ENCODE peak calls at places on chromosomes 3 and 15, in nine cellular contexts. One of them, this sample, is unnamed.

GRCh38 chr15:71329041-71329440 is 213.8 kb downstream of the THSD4 start:
- ATAC-seq in stimulated activated memory B cell treated with anti-CD40 and anti-IgM and Interleukin-4, amounts not matched to agents 10 μg/mL and 1 μg/mL and 100 μg/mL, for 72 hours: no peak
- ATAC-seq in stimulated activated naive CD8-positive, alpha-beta T cell treated with anti-CD3 and anti-CD28 coated beads, Interleukin-15, Interleukin-2, amounts not matched to agents 100 U/mL and 50 U/mL, for 24 hours: no peak
- ATAC-seq in effector memory CD8-positive, alpha-beta T cell: no peak
- ATAC-seq in SK-N-SH treated with all-trans-retinoic acid at 6 μM for 48 hours: peak
- ATAC-seq in Right ventricle myocardium inferior: peak
- ATAC-seq in heart left ventricle: peak
- ATAC-seq in activated naive CD8-positive, alpha-beta T cell treated with anti-CD3 and anti-CD28 coated beads, Interleukin-2, amount 10 ng/mL, durations not matched to agents 7 days and 5 days: no peak
- ATAC-seq in RWPE2: no peak
- ATAC-seq in this sample: no peak

GRCh38 chr3:194283218-194284006 is 67.7 kb downstream of the CPN2 start:
- ATAC-seq in stimulated activated naive CD8-positive, alpha-beta T cell treated with anti-CD3 and anti-CD28 coated beads, Interleukin-15, Interleukin-2, amounts not matched to agents 100 U/mL and 50 U/mL, for 24 hours: no peak
- ATAC-seq in activated naive CD8-positive, alpha-beta T cell treated with anti-CD3 and anti-CD28 coated beads, Interleukin-2, amount 10 ng/mL, durations not matched to agents 7 days and 5 days: no peak
- ATAC-seq in effector memory CD8-positive, alpha-beta T cell: no peak
- ATAC-seq in Right ventricle myocardium inferior: peak
- ATAC-seq in RWPE2: no peak
- ATAC-seq in stimulated activated memory B cell treated with anti-CD40 and anti-IgM and Interleukin-4, amounts not matched to agents 10 μg/mL and 1 μg/mL and 100 μg/mL, for 72 hours: no peak
- ATAC-seq in heart left ventricle: peak
- ATAC-seq in SK-N-SH treated with all-trans-retinoic acid at 6 μM for 48 hours: no peak
- ATAC-seq in this sample: no peak

GRCh38 chr3:30760737-30761136 is 133.7 kb downstream of the GADL1 start:
- ATAC-seq in Right ventricle myocardium inferior: no peak
- ATAC-seq in SK-N-SH treated with all-trans-retinoic acid at 6 μM for 48 hours: no peak
- ATAC-seq in heart left ventricle: no peak
- ATAC-seq in effector memory CD8-positive, alpha-beta T cell: no peak
- ATAC-seq in stimulated activated memory B cell treated with anti-CD40 and anti-IgM and Interleukin-4, amounts not matched to agents 10 μg/mL and 1 μg/mL and 100 μg/mL, for 72 hours: no peak
- ATAC-seq in activated naive CD8-positive, alpha-beta T cell treated with anti-CD3 and anti-CD28 coated beads, Interleukin-2, amount 10 ng/mL, durations not matched to agents 7 days and 5 days: no peak
- ATAC-seq in RWPE2: no peak
- ATAC-seq in stimulated activated naive CD8-positive, alpha-beta T cell treated with anti-CD3 and anti-CD28 coated beads, Interleukin-15, Interleukin-2, amounts not matched to agents 100 U/mL and 50 U/mL, for 24 hours: no peak
- ATAC-seq in this sample: no peak

GRCh38 chr3:196108075-196108743 is 26.3 kb upstream of the TFRC start:
- ATAC-seq in heart left ventricle: no peak
- ATAC-seq in activated naive CD8-positive, alpha-beta T cell treated with anti-CD3 and anti-CD28 coated beads, Interleukin-2, amount 10 ng/mL, durations not matched to agents 7 days and 5 days: no peak
- ATAC-seq in RWPE2: peak
- ATAC-seq in stimulated activated memory B cell treated with anti-CD40 and anti-IgM and Interleukin-4, amounts not matched to agents 10 μg/mL and 1 μg/mL and 100 μg/mL, for 72 hours: no peak
- ATAC-seq in effector memory CD8-positive, alpha-beta T cell: no peak
- ATAC-seq in stimulated activated naive CD8-positive, alpha-beta T cell treated with anti-CD3 and anti-CD28 coated beads, Interleukin-15, Interleukin-2, amounts not matched to agents 100 U/mL and 50 U/mL, for 24 hours: no peak
- ATAC-seq in Right ventricle myocardium inferior: no peak
- ATAC-seq in SK-N-SH treated with all-trans-retinoic acid at 6 μM for 48 hours: no peak
- ATAC-seq in this sample: no peak

GRCh38 chr3:47365213-47366153 is 15.3 kb upstream of the PTPN23 start:
- ATAC-seq in Right ventricle myocardium inferior: no peak
- ATAC-seq in activated naive CD8-positive, alpha-beta T cell treated with anti-CD3 and anti-CD28 coated beads, Interleukin-2, amount 10 ng/mL, durations not matched to agents 7 days and 5 days: no peak
- ATAC-seq in SK-N-SH treated with all-trans-retinoic acid at 6 μM for 48 hours: peak
- ATAC-seq in heart left ventricle: peak
- ATAC-seq in effector memory CD8-positive, alpha-beta T cell: no peak
- ATAC-seq in stimulated activated memory B cell treated with anti-CD40 and anti-IgM and Interleukin-4, amounts not matched to agents 10 μg/mL and 1 μg/mL and 100 μg/mL, for 72 hours: no peak
- ATAC-seq in stimulated activated naive CD8-positive, alpha-beta T cell treated with anti-CD3 and anti-CD28 coated beads, Interleukin-15, Interleukin-2, amounts not matched to agents 100 U/mL and 50 U/mL, for 24 hours: no peak
- ATAC-seq in RWPE2: peak
- ATAC-seq in this sample: no peak

GRCh38 chr3:117473981-117474563 is 764.5 kb downstream of the TUSC7 start:
- ATAC-seq in Right ventricle myocardium inferior: no peak
- ATAC-seq in effector memory CD8-positive, alpha-beta T cell: no peak
- ATAC-seq in heart left ventricle: no peak
- ATAC-seq in activated naive CD8-positive, alpha-beta T cell treated with anti-CD3 and anti-CD28 coated beads, Interleukin-2, amount 10 ng/mL, durations not matched to agents 7 days and 5 days: no peak
- ATAC-seq in stimulated activated naive CD8-positive, alpha-beta T cell treated with anti-CD3 and anti-CD28 coated beads, Interleukin-15, Interleukin-2, amounts not matched to agents 100 U/mL and 50 U/mL, for 24 hours: no peak
- ATAC-seq in RWPE2: no peak
- ATAC-seq in stimulated activated memory B cell treated with anti-CD40 and anti-IgM and Interleukin-4, amounts not matched to agents 10 μg/mL and 1 μg/mL and 100 μg/mL, for 72 hours: no peak
- ATAC-seq in SK-N-SH treated with all-trans-retinoic acid at 6 μM for 48 hours: no peak
- ATAC-seq in this sample: no peak

GRCh38 chr3:177673105-177673804 is 476.0 kb upstream of the TBL1XR1 start:
- ATAC-seq in RWPE2: no peak
- ATAC-seq in heart left ventricle: peak
- ATAC-seq in stimulated activated memory B cell treated with anti-CD40 and anti-IgM and Interleukin-4, amounts not matched to agents 10 μg/mL and 1 μg/mL and 100 μg/mL, for 72 hours: no peak
- ATAC-seq in activated naive CD8-positive, alpha-beta T cell treated with anti-CD3 and anti-CD28 coated beads, Interleukin-2, amount 10 ng/mL, durations not matched to agents 7 days and 5 days: no peak
- ATAC-seq in effector memory CD8-positive, alpha-beta T cell: no peak
- ATAC-seq in Right ventricle myocardium inferior: peak
- ATAC-seq in stimulated activated naive CD8-positive, alpha-beta T cell treated with anti-CD3 and anti-CD28 coated beads, Interleukin-15, Interleukin-2, amounts not matched to agents 100 U/mL and 50 U/mL, for 24 hours: no peak
- ATAC-seq in SK-N-SH treated with all-trans-retinoic acid at 6 μM for 48 hours: peak
- ATAC-seq in this sample: no peak

GRCh38 chr3:156812521-156813335 is 13.4 kb upstream of the LEKR1 start:
- ATAC-seq in effector memory CD8-positive, alpha-beta T cell: no peak
- ATAC-seq in stimulated activated memory B cell treated with anti-CD40 and anti-IgM and Interleukin-4, amounts not matched to agents 10 μg/mL and 1 μg/mL and 100 μg/mL, for 72 hours: no peak
- ATAC-seq in Right ventricle myocardium inferior: no peak
- ATAC-seq in SK-N-SH treated with all-trans-retinoic acid at 6 μM for 48 hours: no peak
- ATAC-seq in RWPE2: peak
- ATAC-seq in heart left ventricle: peak
- ATAC-seq in stimulated activated naive CD8-positive, alpha-beta T cell treated with anti-CD3 and anti-CD28 coated beads, Interleukin-15, Interleukin-2, amounts not matched to agents 100 U/mL and 50 U/mL, for 24 hours: no peak
- ATAC-seq in activated naive CD8-positive, alpha-beta T cell treated with anti-CD3 and anti-CD28 coated beads, Interleukin-2, amount 10 ng/mL, durations not matched to agents 7 days and 5 days: no peak
- ATAC-seq in this sample: no peak

GRCh38 chr3:66031102-66031698 is 7.5 kb downstream of the MAGI1 start:
- ATAC-seq in SK-N-SH treated with all-trans-retinoic acid at 6 μM for 48 hours: no peak
- ATAC-seq in heart left ventricle: peak
- ATAC-seq in Right ventricle myocardium inferior: peak
- ATAC-seq in activated naive CD8-positive, alpha-beta T cell treated with anti-CD3 and anti-CD28 coated beads, Interleukin-2, amount 10 ng/mL, durations not matched to agents 7 days and 5 days: no peak
- ATAC-seq in RWPE2: no peak
- ATAC-seq in stimulated activated naive CD8-positive, alpha-beta T cell treated with anti-CD3 and anti-CD28 coated beads, Interleukin-15, Interleukin-2, amounts not matched to agents 100 U/mL and 50 U/mL, for 24 hours: no peak
- ATAC-seq in stimulated activated memory B cell treated with anti-CD40 and anti-IgM and Interleukin-4, amounts not matched to agents 10 μg/mL and 1 μg/mL and 100 μg/mL, for 72 hours: no peak
- ATAC-seq in effector memory CD8-positive, alpha-beta T cell: no peak
- ATAC-seq in this sample: no peak

This sample was measured in activated CD4-positive, CD25-positive, alpha-beta regulatory T cell treated with anti-CD3 and anti-CD28 coated beads, Interleukin-2, amount 50 U/mL, for 24 hours.